ENCODE peak calls at places on chromosomes 3 and 15, in five cellular contexts. G is H9, P is HCT116, L is heart left ventricle, C is progenitor cell of endocrine pancreas. U is an unnamed sample.

GRCh38 chr3:126436826-126437717 is 38.6 kb downstream of the ZXDC start:
- DNase-seq in G (no peak), P (no peak), L (no peak), C (no peak), U (no peak)

GRCh38 chr15:92586930-92587329 is 68.6 kb downstream of the FAM174B start:
- DNase-seq in G (no peak), P (no peak), L (no peak), C (no peak), U (no peak)

GRCh38 chr3:147397155-147397888 is 9.0 kb downstream of the ZIC4 start:
- DNase-seq in G (peak), P (no peak), L (no peak), C (no peak), U (peak)

GRCh38 chr3:136713961-136714514 is 38.1 kb downstream of the STAG1 start:
- DNase-seq in G (no peak), P (no peak), L (no peak), C (no peak), U (no peak)

GRCh38 chr3:195397524-195397923 is 45.3 kb downstream of the ACAP2 start:
- DNase-seq in G (no peak), P (no peak), L (no peak), C (no peak), U (no peak)

GRCh38 chr3:12253944-12254343 is 34.9 kb upstream of the PPARG start:
- DNase-seq in G (no peak), P (no peak), L (no peak), C (no peak), U (no peak)

GRCh38 chr3:14425574-14426304 is 23.3 kb downstream of the SLC6A6 start:
- DNase-seq in G (no peak), P (no peak), L (no peak), C (no peak), U (peak)

GRCh38 chr3:36774072-36774471 is 9.7 kb upstream of the DCLK3 start:
- DNase-seq in G (no peak), P (no peak), L (no peak), C (no peak), U (no peak)

GRCh38 chr3:105785790-105786189 is 83.0 kb downstream of the CBLB start:
- DNase-seq in G (no peak), P (no peak), L (no peak), C (no peak), U (no peak)

GRCh38 chr3:197031315-197032285 is 2.0 kb upstream of the MELTF start:
- DNase-seq in G (no peak), P (peak), L (peak), C (no peak), U (no peak)

GRCh38 chr3:86814918-86815655 is 175.9 kb downstream of the VGLL3 start:
- DNase-seq in G (peak), P (no peak), L (no peak), C (no peak), U (peak)

GRCh38 chr3:188339410-188340295 is 185.7 kb downstream of the LPP start:
- DNase-seq in G (no peak), P (no peak), L (no peak), C (no peak), U (no peak)

GRCh38 chr3:13548696-13549512 is at the start of gene FBLN2:
- DNase-seq in G (peak), P (no peak), L (peak), C (peak), U (peak)

GRCh38 chr3:41853495-41853894 is 108.4 kb downstream of the ULK4 start:
- DNase-seq in G (no peak), P (no peak), L (no peak), C (no peak), U (no peak)

GRCh38 chr3:11543141-11543947 is 100.4 kb downstream of the VGLL4 start:
- DNase-seq in G (no peak), P (no peak), L (no peak), C (no peak), U (peak)

GRCh38 chr3:72041531-72041930 is 256.6 kb upstream of the PROK2 start:
- DNase-seq in G (no peak), P (no peak), L (no peak), C (no peak), U (no peak)

GRCh38 chr3:36743821-36744220 is 20.5 kb downstream of the DCLK3 start:
- DNase-seq in G (no peak), P (no peak), L (no peak), C (no peak), U (no peak)

GRCh38 chr15:30921781-30922371 is 18.2 kb downstream of the FAN1 start:
- DNase-seq in G (peak), P (no peak), L (peak), C (no peak), U (peak)

GRCh38 chr3:42668793-42669217 is 15.3 kb downstream of the ZBTB47 start:
- DNase-seq in G (no peak), P (no peak), L (no peak), C (no peak), U (peak)

GRCh38 chr15:101010781-101011180 is 91.6 kb downstream of the LRRK1 start:
- DNase-seq in G (peak), P (no peak), L (no peak), C (peak), U (no peak)

GRCh38 chr15:98292442-98293240 is 332.1 kb downstream of the ARRDC4 start:
- DNase-seq in G (peak), P (peak), L (peak), C (peak), U (peak)

GRCh38 chr15:80554526-80554925 is 140.6 kb upstream of the ABHD17C start:
- DNase-seq in G (no peak), P (no peak), L (no peak), C (no peak), U (no peak)

GRCh38 chr3:172096881-172097420 is 57.6 kb downstream of the FNDC3B start:
- DNase-seq in G (no peak), P (no peak), L (no peak), C (no peak), U (no peak)

GRCh38 chr3:141477224-141477623 is 9.6 kb upstream of the RASA2 start:
- DNase-seq in G (no peak), P (no peak), L (no peak), C (no peak), U (no peak)

GRCh38 chr3:171415070-171415469 is 45.1 kb downstream of the TNIK start:
- DNase-seq in G (no peak), P (no peak), L (no peak), C (no peak), U (no peak)

GRCh38 chr15:80999623-81000036 is 1.1 kb upstream of the TLNRD1 start:
- DNase-seq in G (no peak), P (peak), L (no peak), C (no peak), U (peak)

GRCh38 chr3:34020761-34021635 is 222.6 kb downstream of the PDCD6IP start:
- DNase-seq in G (no peak), P (no peak), L (no peak), C (no peak), U (no peak)

GRCh38 chr3:182121424-182121823 is 409.7 kb downstream of the SOX2 start:
- DNase-seq in G (no peak), P (no peak), L (no peak), C (no peak), U (peak)

GRCh38 chr15:95972136-95972553 is 358.4 kb upstream of the NR2F2 start:
- DNase-seq in G (no peak), P (no peak), L (peak), C (no peak), U (no peak)

GRCh38 chr15:97977734-97978133 is 17.2 kb downstream of the ARRDC4 start:
- DNase-seq in G (no peak), P (no peak), L (no peak), C (no peak), U (peak)

GRCh38 chr3:10780243-10780642 is 35.8 kb upstream of the SLC6A11 start:
- DNase-seq in G (no peak), P (no peak), L (no peak), C (no peak), U (no peak)

GRCh38 chr3:72279631-72280041 is 494.7 kb upstream of the PROK2 start:
- DNase-seq in G (no peak), P (no peak), L (no peak), C (no peak), U (no peak)

GRCh38 chr15:67783303-67783702 is 42.0 kb upstream of the SKOR1 start:
- DNase-seq in G (no peak), P (no peak), L (no peak), C (no peak), U (no peak)